ENCODE peak calls at places on chromosomes 12 and 14, in six cellular contexts. U is cardiac fibroblast, F is WTC11, Y is uterus, M is choroid plexus epithelial cell, X is kidney epithelial cell. E is an unnamed sample.

GRCh38 chr12:122060069-122060468 is 18.5 kb upstream of the MLXIP start:
- DNase-seq in U (no peak), F (no peak), Y (peak; percentile 54), M (no peak), X (no peak), E (no peak)

GRCh38 chr14:90272523-90272922 is 16.2 kb downstream of the PSMC1 start:
- DNase-seq in U (no peak), F (no peak), Y (peak; percentile 24), M (no peak), X (no peak), E (no peak)

GRCh38 chr14:28356819-28357218 is 409.8 kb upstream of the FOXG1 start:
- DNase-seq in U (no peak), F (no peak), Y (no peak), M (no peak), X (no peak), E (no peak)

GRCh38 chr14:74949859-74950572 is 5.4 kb downstream of the PGF start:
- DNase-seq in U (no peak), F (no peak), Y (no peak), M (no peak), X (no peak), E (no peak)

GRCh38 chr12:132561784-132562156 is 48.6 kb downstream of the LRCOL1 start:
- DNase-seq in U (no peak), F (peak; percentile 77), Y (no peak), M (peak; percentile 25), X (no peak), E (no peak)

GRCh38 chr12:64894827-64895475 is 70.5 kb downstream of the TBC1D30 start:
- DNase-seq in U (peak; percentile 31), F (no peak), Y (no peak), M (no peak), X (no peak), E (no peak)

GRCh38 chr12:113506867-113507266 is 35.2 kb upstream of the LHX5 start:
- DNase-seq in U (no peak), F (no peak), Y (no peak), M (no peak), X (no peak), E (no peak)

GRCh38 chr12:53696285-53696654 is 20.4 kb upstream of the ATP5MC2 start:
- DNase-seq in U (peak; percentile 90), F (peak; percentile 74), Y (peak; percentile 57), M (peak; percentile 96), X (peak; percentile 86), E (no peak)

GRCh38 chr14:63852271-63852816 is 460 bp upstream of the SYNE2 start:
- DNase-seq in U (peak; percentile 24), F (no peak), Y (no peak), M (peak; percentile 33), X (no peak), E (no peak)

GRCh38 chr12:76299536-76300296 is 48.5 kb downstream of the BBS10 start:
- DNase-seq in U (no peak), F (no peak), Y (no peak), M (no peak), X (no peak), E (no peak)

GRCh38 chr14:76644875-76645518 is 116.3 kb upstream of the VASH1 start:
- DNase-seq in U (peak; percentile 34), F (peak; percentile 79), Y (no peak), M (peak; percentile 65), X (no peak), E (no peak)

GRCh38 chr12:3137268-3137761 is 60.1 kb downstream of the TSPAN9 start:
- DNase-seq in U (peak; percentile 67), F (peak; percentile 51), Y (peak; percentile 49), M (peak; percentile 61), X (no peak), E (no peak)

GRCh38 chr14:93160353-93160801 is 24.3 kb downstream of the MOAP1 start:
- DNase-seq in U (peak; percentile 25), F (peak; percentile 29), Y (no peak), M (peak; percentile 43), X (no peak), E (no peak)

GRCh38 chr12:98037401-98038140 is 477.8 kb upstream of the TMPO start:
- DNase-seq in U (no peak), F (no peak), Y (no peak), M (no peak), X (no peak), E (no peak)

GRCh38 chr14:99752486-99753121 is 40.6 kb upstream of the EML1 start:
- DNase-seq in U (peak; percentile 80), F (no peak), Y (no peak), M (peak; percentile 77), X (peak; percentile 55), E (no peak)

GRCh38 chr12:49403887-49404517 is 36.7 kb downstream of the SPATS2 start:
- DNase-seq in U (no peak), F (no peak), Y (no peak), M (no peak), X (no peak), E (no peak)

GRCh38 chr14:102095231-102095870 is 8.5 kb upstream of the HSP90AA1 start:
- DNase-seq in U (peak; percentile 39), F (no peak), Y (no peak), M (peak; percentile 35), X (no peak), E (no peak)

GRCh38 chr12:45913631-45914030 is 76.7 kb downstream of the SCAF11 start:
- DNase-seq in U (no peak), F (no peak), Y (no peak), M (no peak), X (no peak), E (no peak)

GRCh38 chr14:51328089-51328941 is 88.3 kb downstream of the TMX1 start:
- DNase-seq in U (peak; percentile 76), F (no peak), Y (peak; percentile 77), M (peak; percentile 80), X (no peak), E (no peak)

GRCh38 chr12:802242-802995 is 50.0 kb downstream of the WNK1 start:
- DNase-seq in U (peak; percentile 22), F (no peak), Y (no peak), M (peak; percentile 49), X (no peak), E (no peak)

GRCh38 chr12:87405918-87406317 is 623.3 kb downstream of the C12orf50 start:
- DNase-seq in U (peak; percentile 29), F (no peak), Y (no peak), M (peak; percentile 44), X (no peak), E (no peak)

GRCh38 chr12:6177593-6178358 is 22.4 kb upstream of the CD9 start:
- DNase-seq in U (no peak), F (no peak), Y (no peak), M (no peak), X (no peak), E (peak; percentile 12)

GRCh38 chr14:103260629-103261124 is 73.4 kb upstream of the EIF5 start:
- DNase-seq in U (peak; percentile 63), F (no peak), Y (peak; percentile 58), M (peak; percentile 51), X (no peak), E (no peak)

GRCh38 chr12:4900327-4900726 is 9.4 kb upstream of the KCNA1 start:
- DNase-seq in U (peak; percentile 26), F (no peak), Y (no peak), M (peak; percentile 9), X (no peak), E (no peak)

GRCh38 chr12:116799955-116800354 is 61.8 kb downstream of the RNFT2 start:
- DNase-seq in U (no peak), F (no peak), Y (no peak), M (no peak), X (no peak), E (no peak)
- TF ChIP-seq CTCF in U (no peak), F (no peak), Y (no peak), M (no peak), X (no peak), E (no peak)

GRCh38 chr12:61232040-61232439 is 1028.2 kb upstream of the USP15 start:
- DNase-seq in U (no peak), F (no peak), Y (no peak), M (no peak), X (no peak), E (no peak)
- TF ChIP-seq CTCF in U (no peak), F (no peak), Y (no peak), M (no peak), X (no peak), E (no peak)

DNA sequence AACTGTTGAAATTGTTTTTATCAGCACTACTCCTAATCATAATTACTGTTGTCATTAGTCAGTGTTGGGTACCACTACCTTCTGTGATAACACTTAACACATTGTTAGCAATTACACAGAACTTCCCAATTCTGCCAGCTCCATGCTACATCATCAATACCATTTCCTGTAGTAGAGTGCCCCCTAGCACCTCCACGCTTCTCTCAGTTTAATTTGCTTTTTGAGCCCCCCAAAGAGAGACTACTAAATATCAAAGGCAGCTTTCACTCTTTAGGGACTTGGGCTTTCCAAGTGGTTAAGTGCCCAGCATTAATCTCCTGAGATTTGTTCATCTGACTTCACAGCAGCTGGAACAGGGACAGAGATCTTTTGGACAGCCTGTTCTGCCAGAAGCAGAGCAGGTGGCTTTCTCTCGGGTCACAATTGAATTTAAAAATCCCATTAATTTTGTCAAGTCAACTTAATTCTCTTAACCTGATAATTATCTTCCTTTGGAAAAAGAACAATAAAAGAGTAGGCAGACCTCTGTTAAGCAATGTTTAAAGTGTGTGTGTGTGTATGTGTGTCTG is 954.9 kb downstream of the DIO2 start:
- DNase-seq in U (no peak), F (no peak), Y (no peak), M (no peak), X (no peak), E (no peak)
- TF ChIP-seq CTCF in U (no peak), F (no peak), Y (no peak), M (no peak), X (no peak), E (no peak)

GRCh38 chr12:96208346-96208745 is 14.2 kb downstream of the ELK3 start:
- DNase-seq in U (peak; percentile 85), F (no peak), Y (no peak), M (peak; percentile 83), X (no peak), E (no peak)

GRCh38 chr12:96206957-96207356 is 12.8 kb downstream of the ELK3 start:
- DNase-seq in U (no peak), F (no peak), Y (no peak), M (no peak), X (no peak), E (no peak)

GRCh38 chr12:96210376-96211055 is 16.3 kb downstream of the ELK3 start:
- DNase-seq in U (no peak), F (no peak), Y (no peak), M (no peak), X (no peak), E (no peak)

GRCh38 chr12:96211989-96212388 is 17.8 kb downstream of the ELK3 start:
- DNase-seq in U (no peak), F (no peak), Y (peak; percentile 18), M (no peak), X (no peak), E (no peak)

DNA sequence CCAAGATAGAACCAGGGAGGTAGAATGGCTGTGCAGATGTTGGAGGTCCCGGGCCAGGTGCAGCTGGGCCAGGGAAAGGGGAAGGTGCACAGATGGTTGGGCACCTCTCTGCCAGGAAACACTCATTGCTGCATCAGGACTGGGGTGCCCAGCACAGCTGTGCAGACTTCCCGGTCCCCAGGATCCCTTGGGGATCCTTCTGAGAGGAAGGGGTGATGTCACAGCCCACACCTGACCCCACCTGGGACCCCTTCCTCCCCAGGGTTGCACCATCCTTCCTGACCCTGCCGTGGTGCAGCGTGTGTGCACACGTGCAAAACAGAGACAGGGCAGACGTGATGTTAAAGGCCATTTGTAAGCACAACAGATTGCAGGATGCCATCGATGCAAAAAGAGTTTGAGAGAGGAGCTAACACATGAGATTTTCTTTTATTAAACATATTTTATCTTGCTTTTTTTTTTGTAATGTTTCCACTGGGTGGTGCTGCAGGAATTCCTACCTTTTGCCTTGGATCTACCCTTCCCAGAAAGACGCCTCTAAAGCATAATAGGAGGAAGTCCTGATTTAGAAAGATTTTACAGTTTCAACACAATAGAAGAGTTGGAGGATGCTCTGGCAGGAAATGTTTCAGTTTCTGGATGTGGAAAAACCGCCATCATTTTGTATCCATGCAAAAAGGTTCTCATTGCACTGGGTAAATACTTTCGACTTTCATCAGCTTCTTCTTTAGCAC is 14.8 kb downstream of the ELK3 start:
- DNase-seq in U (peak; percentile 49), F (no peak), Y (no peak), M (peak; percentile 48), X (no peak), E (no peak)
- TF ChIP-seq CTCF in U (no peak), F (no peak), Y (peak; percentile 30), M (peak; percentile 40), X (no peak), E (no peak)

E was measured in CD14-positive monocyte.